ENCODE peak calls at places on chromosome 7, in five cellular contexts. D, P, R, N and M are unnamed samples.
A peak's percentile ranks its signal among the peaks of the same experiment; 100 is the strongest.

GRCh38 chr7:35596061-35596460 is 98.9 kb downstream of the HERPUD2 start:
- DNase-seq in N (no peak), P (no peak), R (no peak), D (no peak), M (no peak)

GRCh38 chr7:25255603-25256320 is 27.5 kb upstream of the NPVF start:
- DNase-seq in N (no peak), R (no peak), P (no peak), D (no peak), M (no peak)

GRCh38 chr7:96304573-96304972 is 17.3 kb downstream of the SLC25A13 start:
- DNase-seq in D (no peak), R (no peak), N (no peak), P (no peak), M (no peak)

GRCh38 chr7:42495251-42495650 is 258.2 kb upstream of the GLI3 start:
- DNase-seq in P (no peak), R (no peak), D (no peak), N (no peak), M (no peak)

GRCh38 chr7:139321071-139321745 is 19.9 kb upstream of the FMC1 start:
- DNase-seq in R (peak; percentile 75), P (no peak), N (no peak), D (no peak), M (peak; percentile 23)

GRCh38 chr7:46738713-46739220 is 817.7 kb upstream of the IGFBP3 start:
- DNase-seq in P (no peak), R (peak; percentile 35), N (no peak), D (no peak), M (no peak)

GRCh38 chr7:13179011-13179574 is 491.7 kb downstream of the ARL4A start:
- DNase-seq in R (no peak), P (no peak), D (no peak), N (no peak), M (no peak)

GRCh38 chr7:748446-748845 is 21.4 kb upstream of the PRKAR1B start:
- DNase-seq in D (peak; percentile 54), P (peak; percentile 15), R (no peak), N (no peak), M (no peak)

GRCh38 chr7:77631820-77632219 is 64.4 kb upstream of the RSBN1L start:
- DNase-seq in P (no peak), R (no peak), N (no peak), D (no peak), M (no peak)

GRCh38 chr7:69412331-69413146 is 185.7 kb upstream of the AUTS2 start:
- DNase-seq in D (no peak), R (no peak), P (peak; percentile 54), N (no peak), M (no peak)

GRCh38 chr7:117800841-117801240 is 72.4 kb downstream of the CTTNBP2 start:
- DNase-seq in N (no peak), D (no peak), R (peak; percentile 24), P (no peak), M (no peak)

GRCh38 chr7:4245866-4246470 is 436.1 kb upstream of the FOXK1 start:
- DNase-seq in R (peak; percentile 49), D (no peak), N (no peak), P (no peak), M (no peak)

GRCh38 chr7:69937097-69937496 is 338.8 kb downstream of the AUTS2 start:
- DNase-seq in R (no peak), N (no peak), D (no peak), P (no peak), M (no peak)

GRCh38 chr7:111108526-111108925 is 17.6 kb downstream of the LRRN3 start:
- DNase-seq in N (no peak), D (no peak), P (no peak), R (no peak), M (no peak)

GRCh38 chr7:85733163-85733915 is 546.5 kb upstream of the SEMA3D start:
- DNase-seq in R (no peak), D (no peak), N (no peak), P (no peak), M (no peak)

GRCh38 chr7:4774804-4775280 is 581 bp upstream of the AP5Z1 start:
- DNase-seq in D (no peak), P (no peak), N (peak; percentile 40), R (no peak), M (no peak)

GRCh38 chr7:80480566-80480965 is 31.3 kb downstream of the GNAT3 start:
- DNase-seq in D (no peak), N (no peak), R (no peak), P (no peak), M (no peak)

GRCh38 chr7:28698744-28699291 is 259.3 kb downstream of the TRIL start:
- DNase-seq in R (no peak), N (no peak), P (no peak), D (no peak), M (no peak)

GRCh38 chr7:128389815-128390329 is 19.9 kb downstream of the IMPDH1 start:
- DNase-seq in P (no peak), D (no peak), R (no peak), N (no peak), M (no peak)

GRCh38 chr7:128389085-128389814 is 20.5 kb downstream of the IMPDH1 start:
- DNase-seq in D (no peak), N (no peak), R (peak; percentile 38), P (no peak), M (no peak)

GRCh38 chr7:128387216-128387615 is 22.6 kb downstream of the IMPDH1 start:
- DNase-seq in N (no peak), D (no peak), P (no peak), R (no peak), M (no peak)

GRCh38 chr7:128386415-128386925 is 23.3 kb downstream of the IMPDH1 start:
- DNase-seq in R (no peak), D (no peak), N (no peak), P (no peak), M (no peak)

GRCh38 chr7:128387663-128388485 is 21.9 kb downstream of the IMPDH1 start:
- DNase-seq in P (no peak), R (peak; percentile 97), N (peak; percentile 75), D (no peak), M (no peak)
- TF ChIP-seq CTCF in P (peak; percentile 40), R (peak; percentile 79), N (peak; percentile 79), D (peak; percentile 91), M (peak; percentile 83)

DNA sequence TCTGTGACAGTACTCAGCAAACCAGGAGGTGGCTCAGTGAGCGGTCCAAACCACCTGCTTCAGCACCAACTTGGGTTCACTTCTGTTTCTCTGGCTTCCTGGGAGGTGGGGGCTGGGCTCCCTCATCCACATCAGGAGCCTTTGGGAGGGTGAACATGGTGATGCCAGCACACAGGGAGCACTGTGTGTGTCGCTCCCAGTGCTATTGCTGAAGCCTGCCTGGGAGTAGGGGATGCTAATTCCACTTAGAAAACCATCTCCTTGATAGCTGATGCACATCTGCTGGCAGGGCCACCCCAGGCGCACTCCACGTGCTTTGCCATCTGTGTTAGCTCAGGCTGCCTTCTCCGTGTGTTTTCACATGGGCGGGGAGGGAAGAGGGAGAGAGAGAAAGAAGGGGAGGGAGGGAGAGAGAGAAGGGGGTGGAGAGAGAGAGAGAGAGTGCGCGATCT is 58.0 kb downstream of the RAMP3 start:
- DNase-seq in P (no peak), R (no peak), N (no peak), D (no peak), M (no peak)
- TF ChIP-seq CTCF in P (no peak), R (no peak), N (no peak), D (no peak), M (no peak)

GRCh38 chr7:12056977-12057376 is 154.1 kb upstream of the TMEM106B start:
- DNase-seq in N (no peak), P (no peak), D (no peak), R (no peak), M (no peak)

GRCh38 chr7:12066561-12066960 is 144.5 kb upstream of the TMEM106B start:
- DNase-seq in N (no peak), D (no peak), R (peak; percentile 1), P (no peak), M (peak; percentile 2)

GRCh38 chr7:12066004-12066403 is 145.1 kb upstream of the TMEM106B start:
- DNase-seq in P (no peak), D (no peak), N (no peak), R (no peak), M (no peak)

GRCh38 chr7:12064716-12065115 is 146.4 kb upstream of the TMEM106B start:
- DNase-seq in P (no peak), D (no peak), R (no peak), N (no peak), M (no peak)

DNA sequence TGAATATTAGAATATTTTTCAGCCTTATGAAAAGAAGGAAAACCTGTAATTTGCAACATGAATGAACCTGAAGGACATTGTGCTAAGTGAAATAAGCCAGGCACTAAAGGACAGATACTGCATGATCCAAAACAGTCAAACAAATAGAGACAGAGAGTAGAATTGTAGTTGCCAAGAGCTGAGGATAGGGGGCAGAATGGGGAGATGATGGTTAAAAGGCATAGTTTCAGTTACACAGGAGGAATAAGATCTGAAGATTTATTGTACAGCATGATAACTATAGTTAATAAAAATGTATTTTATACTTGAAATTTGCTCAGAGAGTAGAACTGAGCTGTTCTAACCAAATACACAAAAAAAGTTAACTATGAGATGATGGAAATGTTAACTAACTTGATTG is 149.0 kb upstream of the TMEM106B start:
- DNase-seq in N (no peak), R (peak; percentile 62), P (no peak), D (no peak), M (no peak)
- TF ChIP-seq CTCF in N (no peak), R (peak; percentile 66), P (no peak), D (peak; percentile 24), M (peak; percentile 40)

GRCh38 chr7:15507235-15507634 is 54.6 kb downstream of the AGMO start:
- DNase-seq in N (no peak), P (no peak), R (no peak), D (no peak), M (no peak)

GRCh38 chr7:15505761-15506160 is 56.1 kb downstream of the AGMO start:
- DNase-seq in R (no peak), D (no peak), N (no peak), P (no peak), M (no peak)

GRCh38 chr7:15507708-15508107 is 54.1 kb downstream of the AGMO start:
- DNase-seq in P (no peak), N (no peak), R (no peak), D (no peak), M (no peak)

GRCh38 chr7:15504376-15504775 is 57.4 kb downstream of the AGMO start:
- DNase-seq in R (no peak), N (no peak), D (no peak), P (no peak), M (no peak)

GRCh38 chr7:15503603-15504280 is 58.1 kb downstream of the AGMO start:
- DNase-seq in P (no peak), N (no peak), R (no peak), D (no peak), M (no peak)
- TF ChIP-seq CTCF in P (no peak), N (no peak), R (peak; percentile 38), D (peak; percentile 10), M (no peak)

GRCh38 chr7:131107343-131108211 is 220.1 kb upstream of the MKLN1 start:
- DNase-seq in R (peak; percentile 72), P (peak; percentile 61), N (peak; percentile 69), D (no peak), M (no peak)
- TF ChIP-seq CTCF in R (no peak), P (no peak), N (no peak), D (no peak), M (peak; percentile 14)